ENCODE peak calls at places on chromosomes 12 and 14, in ten cellular contexts. R is tibial artery, G is SK-N-SH, D is cardiac muscle cell, C is right atrium auricular region, O is stomach, I is mesendoderm, Z is A673, A is neural progenitor cell, T is heart left ventricle. F is an unnamed sample. For H3K27me3, the result is how much of the 10 kb centered on the place peaks cover.

GRCh38 chr14:74190910-74191575 is 48.2 kb upstream of the VSX2 start:
- DNase-seq in C (no peak), D (peak), R (no peak), I (no peak), A (no peak), T (no peak), G (no peak), O (no peak), Z (no peak), F (no peak)

GRCh38 chr14:105420141-105420975 is 731 bp downstream of the MTA1 start:
- DNase-seq in A (no peak), G (peak), O (no peak), R (no peak), D (no peak), I (no peak), T (no peak), C (no peak), Z (no peak), F (no peak)

GRCh38 chr14:82052778-82053177 is 519.1 kb upstream of the SEL1L start:
- DNase-seq in G (no peak), D (no peak), A (no peak), O (no peak), I (no peak), R (no peak), C (no peak), Z (no peak), T (no peak), F (no peak)

GRCh38 chr12:18643673-18644072 is 94.1 kb downstream of the PLCZ1 start:
- DNase-seq in I (no peak), C (no peak), O (no peak), D (peak), R (no peak), Z (no peak), A (no peak), G (no peak), T (no peak), F (no peak)

GRCh38 chr12:1500095-1500801 is 94.1 kb downstream of the FBXL14 start:
- DNase-seq in G (no peak), T (peak), I (peak), C (no peak), O (no peak), R (no peak), A (no peak), D (peak), Z (no peak), F (no peak)

GRCh38 chr12:122836027-122836921 is 1.0 kb downstream of the HIP1R start:
- DNase-seq in Z (peak), C (no peak), O (peak), D (no peak), A (peak), I (peak), R (peak), T (no peak), G (peak), F (no peak)

GRCh38 chr12:128190614-128191013 is 76.4 kb upstream of the TMEM132C start:
- DNase-seq in D (no peak), T (no peak), Z (no peak), O (no peak), I (peak), C (no peak), A (peak), G (peak), R (no peak), F (no peak)

GRCh38 chr12:118015944-118016343 is 559 bp upstream of the RFC5 start:
- DNase-seq in I (no peak), O (no peak), C (no peak), D (no peak), T (no peak), R (no peak), A (no peak), Z (no peak), G (no peak), F (no peak)

GRCh38 chr14:93493054-93493453 is 62.3 kb downstream of the UNC79 start:
- DNase-seq in R (no peak), A (no peak), Z (peak), C (no peak), I (peak), T (no peak), G (no peak), O (no peak), D (no peak), F (no peak)

GRCh38 chr12:9721394-9722092 is 11.4 kb downstream of the CLECL1 start:
- DNase-seq in C (no peak), Z (no peak), T (no peak), G (no peak), R (no peak), O (no peak), I (no peak), A (no peak), D (peak), F (no peak)

GRCh38 chr14:87131879-87132278 is 861.1 kb downstream of the GALC start:
- DNase-seq in I (peak), T (no peak), Z (peak), R (no peak), O (no peak), C (no peak), A (no peak), G (no peak), D (no peak), F (no peak)

GRCh38 chr14:90454041-90455000 is 57.5 kb downstream of the CALM1 start:
- DNase-seq in C (peak), G (peak), O (peak), A (peak), Z (peak), T (peak), I (peak), R (no peak), D (peak), F (peak)

DNA sequence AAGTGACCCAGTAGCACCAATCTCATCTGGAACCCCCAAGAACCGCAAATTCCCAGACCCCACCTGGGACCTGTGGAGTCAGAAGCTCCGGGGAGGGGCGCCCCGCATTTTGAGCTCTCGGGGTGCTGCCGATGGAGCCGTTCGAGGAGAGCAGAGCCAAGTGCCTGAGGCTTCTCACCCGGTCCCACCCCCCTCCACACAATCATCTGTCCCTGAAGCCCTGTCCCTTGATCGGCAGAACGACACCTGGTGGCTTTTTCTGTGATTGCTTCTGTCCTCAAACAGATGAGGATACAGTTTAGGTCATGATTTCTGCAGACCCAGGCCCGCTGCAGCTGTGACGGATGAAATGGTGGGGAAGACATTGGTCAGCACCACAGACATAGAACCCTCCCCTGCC is 74.7 kb downstream of the NOC4L start:
- DNase-seq in A (peak), C (no peak), D (no peak), R (no peak), I (peak), Z (peak), T (no peak), G (peak), O (no peak), F (no peak)
- H3K27me3 ChIP-seq in A (half or more), C (under half), D (under half), R (under half), I (under half), Z (under half), T (under half), G (under half), O (half or more), F (under half)

DNA sequence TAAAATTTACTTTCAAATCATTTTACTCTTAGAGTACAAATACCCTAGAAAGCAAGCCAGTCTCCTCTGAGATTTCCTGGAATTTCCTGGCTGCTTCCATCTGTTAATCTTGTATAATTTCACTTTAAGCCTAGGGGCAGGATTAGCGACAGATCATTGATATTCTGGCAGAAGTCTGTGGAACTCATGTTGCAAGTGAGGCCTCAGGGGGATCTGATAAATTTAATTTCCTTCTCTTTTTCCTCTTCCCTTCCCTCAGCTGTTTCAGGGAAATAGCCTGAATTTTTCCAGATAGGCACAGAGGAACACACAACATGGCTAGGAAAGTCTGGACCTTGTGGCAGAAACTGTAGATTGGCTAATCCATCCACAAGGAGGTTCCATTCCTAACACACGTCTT is 5.9 kb upstream of the KRT6A start:
- DNase-seq in R (no peak), G (no peak), D (no peak), A (no peak), Z (peak), T (no peak), C (no peak), I (peak), O (no peak), F (no peak)
- H3K27ac ChIP-seq in R (no peak), G (no peak), D (no peak), A (no peak), Z (no peak), T (no peak), C (no peak), I (no peak), O (no peak), F (no peak)

GRCh38 chr12:53949631-53950440 is 4.9 kb upstream of the HOXC12 start:
- DNase-seq in T (no peak), D (no peak), O (no peak), I (peak), Z (no peak), R (peak), A (no peak), G (no peak), C (no peak), F (no peak)
- H3K27me3 ChIP-seq in T (half or more), D (half or more), O (half or more), I (half or more), Z (under half), R (under half), A (half or more), G (half or more), C (under half), F (under half)

DNA sequence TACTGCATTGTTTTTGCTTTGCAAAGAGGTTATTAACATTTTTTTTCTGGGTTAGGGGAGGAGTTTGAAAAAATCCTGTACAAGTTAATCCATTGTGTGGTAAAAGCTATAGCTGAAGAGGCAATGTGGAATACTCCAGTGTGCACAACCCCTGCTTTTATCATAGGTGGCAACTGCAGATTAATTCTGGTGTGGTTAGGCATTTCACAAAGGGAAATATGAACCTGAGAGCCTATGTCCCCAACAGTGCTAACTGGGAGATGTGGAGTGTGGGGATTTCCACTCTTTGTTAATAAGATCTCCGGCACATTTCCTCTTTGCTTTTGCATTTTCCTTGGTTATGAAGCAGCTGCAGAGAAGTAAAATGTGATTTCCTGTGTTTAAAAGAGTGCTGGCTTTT is 33.6 kb downstream of the PRORP start:
- DNase-seq in D (peak), Z (peak), O (no peak), G (peak), I (no peak), T (no peak), A (no peak), C (no peak), R (no peak), F (no peak)
- H3K27ac ChIP-seq in D (no peak), Z (peak), O (peak), G (peak), I (no peak), T (peak), A (no peak), C (no peak), R (no peak), F (no peak)

F was measured in lung.